ENCODE peak calls at places on chromosomes 3 and 15, in ten cellular contexts. M is pancreas; A is activated CD8-positive, alpha-beta memory T cell treated with anti-CD3 and anti-CD28 coated beads, Interleukin-2, amount 50 U/mL, for 4 hours; S is Kasumi-1; B is NCI-H1417; U is MV-4-11; O is effector memory CD4-positive, alpha-beta T cell; Q is stimulated activated CD8-positive, alpha-beta memory T cell treated with anti-CD3 and anti-CD28 coated beads, Interleukin-12 subunit alpha, Interleukin-12 subunit beta, amount 100 ng/mL, for 1 hour; N is H9; P is EL. K is an unnamed sample.

GRCh38 chr3:125262155-125262554 is 49.6 kb upstream of the SLC12A8 start:
- DNase-seq in P (no peak), N (no peak), B (no peak), A (no peak), S (no peak), Q (no peak), O (no peak), M (no peak), U (no peak), K (no peak)

GRCh38 chr3:162710332-162711112 is 1213.9 kb downstream of the OTOL1 start:
- DNase-seq in S (no peak), M (peak), Q (no peak), P (no peak), B (no peak), A (no peak), U (no peak), N (no peak), O (no peak), K (no peak)

GRCh38 chr3:117626577-117626976 is 917.0 kb downstream of the TUSC7 start:
- DNase-seq in B (no peak), P (no peak), N (no peak), O (no peak), M (no peak), A (no peak), Q (no peak), U (no peak), S (no peak), K (no peak)

GRCh38 chr3:125192190-125193035 is 20.1 kb downstream of the SLC12A8 start:
- DNase-seq in P (no peak), U (no peak), N (peak), O (no peak), Q (no peak), S (no peak), A (no peak), B (no peak), M (no peak), K (no peak)

GRCh38 chr3:113277886-113278598 is 66.7 kb downstream of the BOC start:
- DNase-seq in B (no peak), A (no peak), S (no peak), Q (no peak), P (no peak), N (peak), M (no peak), U (no peak), O (no peak), K (no peak)

GRCh38 chr15:89052474-89052873 is 35.8 kb upstream of the ABHD2 start:
- DNase-seq in Q (no peak), P (peak), S (peak), U (peak), A (no peak), M (no peak), N (no peak), B (no peak), O (no peak), K (peak)

GRCh38 chr3:86958534-86958933 is 32.4 kb downstream of the VGLL3 start:
- DNase-seq in S (no peak), M (no peak), U (no peak), A (no peak), N (no peak), P (peak), O (no peak), Q (no peak), B (no peak), K (no peak)

GRCh38 chr3:186054481-186055399 is 54.1 kb downstream of the ETV5 start:
- DNase-seq in A (no peak), U (no peak), Q (no peak), N (no peak), S (no peak), O (no peak), B (no peak), P (no peak), M (no peak), K (no peak)

GRCh38 chr15:72491768-72492167 is 17.6 kb downstream of the ARIH1 start:
- DNase-seq in U (no peak), B (no peak), P (peak), N (no peak), Q (no peak), O (no peak), M (no peak), S (no peak), A (no peak), K (no peak)

GRCh38 chr15:75952512-75952911 is 48.8 kb downstream of the FBXO22 start:
- DNase-seq in S (no peak), U (peak), B (no peak), P (no peak), O (no peak), A (no peak), N (no peak), M (no peak), Q (no peak), K (no peak)

GRCh38 chr15:80159811-80160569 is 7.2 kb downstream of the FAH start:
- DNase-seq in N (no peak), M (no peak), A (no peak), S (no peak), O (no peak), B (no peak), U (no peak), P (no peak), Q (no peak), K (peak)

GRCh38 chr3:34947849-34948248 is 691.5 kb upstream of the ARPP21 start:
- DNase-seq in U (no peak), S (no peak), Q (no peak), A (no peak), M (no peak), N (no peak), P (no peak), B (no peak), O (no peak), K (no peak)

GRCh38 chr3:111917300-111917699 is 58.2 kb downstream of the PHLDB2 start:
- DNase-seq in M (no peak), S (no peak), Q (no peak), P (peak), N (no peak), U (no peak), A (no peak), B (no peak), O (no peak), K (no peak)

GRCh38 chr3:27224197-27224596 is 145.0 kb downstream of the NEK10 start:
- DNase-seq in P (peak), Q (no peak), U (no peak), N (no peak), S (no peak), O (no peak), B (no peak), A (no peak), M (no peak), K (no peak)

GRCh38 chr3:38623539-38623938 is 25.9 kb downstream of the SCN5A start:
- DNase-seq in O (no peak), B (no peak), Q (no peak), M (no peak), A (no peak), P (no peak), S (no peak), N (peak), U (no peak), K (no peak)

GRCh38 chr3:155560594-155560993 is 184.3 kb downstream of the PLCH1 start:
- DNase-seq in N (no peak), A (no peak), O (no peak), Q (no peak), B (no peak), M (no peak), P (peak), U (no peak), S (no peak), K (no peak)

GRCh38 chr15:58229297-58229768 is 91.2 kb downstream of the AQP9 start:
- DNase-seq in M (no peak), N (peak), B (peak), Q (no peak), A (no peak), P (no peak), S (no peak), U (no peak), O (no peak), K (no peak)

GRCh38 chr3:184742676-184743135 is 30.8 kb upstream of the MAGEF1 start:
- DNase-seq in O (no peak), A (no peak), B (no peak), P (no peak), M (no peak), S (no peak), U (no peak), Q (no peak), N (no peak), K (no peak)

GRCh38 chr15:69874321-69874720 is 223.4 kb downstream of the TLE3 start:
- DNase-seq in P (no peak), S (no peak), A (no peak), N (no peak), U (no peak), B (no peak), M (no peak), O (no peak), Q (no peak), K (no peak)

GRCh38 chr3:39193391-39193790 is 996 bp upstream of the XIRP1 start:
- DNase-seq in P (peak), B (no peak), S (no peak), Q (no peak), A (no peak), U (no peak), M (no peak), O (no peak), N (no peak), K (no peak)

GRCh38 chr3:15592968-15593367 is 8.4 kb downstream of the HACL1 start:
- DNase-seq in Q (no peak), B (no peak), A (no peak), O (no peak), P (no peak), M (no peak), N (no peak), S (no peak), U (no peak), K (no peak)

GRCh38 chr15:61871926-61872522 is 188.2 kb downstream of the VPS13C start:
- DNase-seq in N (no peak), M (no peak), U (no peak), B (no peak), P (peak), Q (no peak), A (no peak), O (no peak), S (peak), K (peak)

GRCh38 chr3:4900298-4900697 is 78.9 kb upstream of the BHLHE40 start:
- DNase-seq in Q (no peak), O (no peak), S (no peak), A (no peak), U (no peak), N (no peak), B (no peak), M (no peak), P (no peak), K (no peak)

GRCh38 chr3:56233742-56234141 is 234.5 kb downstream of the ERC2 start:
- DNase-seq in Q (no peak), S (no peak), U (no peak), M (no peak), P (no peak), N (no peak), A (no peak), B (no peak), O (no peak), K (no peak)

GRCh38 chr3:23418026-23418425 is 214.9 kb downstream of the UBE2E2 start:
- DNase-seq in O (no peak), A (no peak), B (no peak), S (no peak), Q (no peak), P (no peak), U (no peak), M (no peak), N (no peak), K (no peak)

GRCh38 chr3:109685084-109686079 is 348.0 kb upstream of the DPPA4 start:
- DNase-seq in A (no peak), U (peak), B (no peak), O (no peak), S (peak), N (no peak), Q (no peak), P (peak), M (peak), K (peak)

GRCh38 chr3:107369791-107370190 is 7.4 kb upstream of the CCDC54 start:
- DNase-seq in U (no peak), M (no peak), B (no peak), N (no peak), A (no peak), S (no peak), Q (no peak), P (no peak), O (no peak), K (no peak)

GRCh38 chr3:55654123-55654787 is 167.1 kb upstream of the WNT5A start:
- DNase-seq in O (no peak), B (no peak), Q (no peak), A (no peak), P (no peak), M (no peak), N (no peak), U (no peak), S (no peak), K (no peak)

GRCh38 chr3:77835916-77836315 is 796.0 kb downstream of the ROBO2 start:
- DNase-seq in B (no peak), O (no peak), N (no peak), A (no peak), S (no peak), M (no peak), P (peak), Q (no peak), U (no peak), K (no peak)

GRCh38 chr15:31079519-31079918 is 22.0 kb downstream of the TRPM1 start:
- DNase-seq in U (no peak), Q (no peak), O (no peak), N (peak), S (no peak), P (peak), B (no peak), M (no peak), A (no peak), K (no peak)

GRCh38 chr3:126014252-126014651 is 45.3 kb downstream of the ROPN1B start:
- DNase-seq in P (peak), A (no peak), S (no peak), M (no peak), B (no peak), Q (no peak), O (no peak), N (peak), U (no peak), K (no peak)

GRCh38 chr15:90596943-90597342 is 67.2 kb downstream of the CRTC3 start:
- DNase-seq in B (no peak), P (no peak), O (no peak), Q (no peak), U (no peak), N (no peak), M (no peak), S (no peak), A (no peak), K (no peak)

GRCh38 chr15:85760049-85760448 is 34.7 kb downstream of the KLHL25 start:
- DNase-seq in Q (no peak), A (no peak), N (no peak), U (no peak), S (no peak), P (no peak), M (no peak), B (no peak), O (no peak), K (no peak)

GRCh38 chr15:71103102-71103676 is 12.1 kb upstream of the THSD4 start:
- DNase-seq in U (peak), N (no peak), S (no peak), A (no peak), M (no peak), P (peak), B (no peak), Q (no peak), O (no peak), K (peak)

GRCh38 chr3:158792709-158793108 is 9.1 kb upstream of the MFSD1 start:
- DNase-seq in A (no peak), O (no peak), U (no peak), Q (no peak), P (peak), M (no peak), B (no peak), N (no peak), S (no peak), K (no peak)

GRCh38 chr3:182717216-182717615 is 76.1 kb upstream of the ATP11B start:
- DNase-seq in A (no peak), B (no peak), O (no peak), P (no peak), U (no peak), S (no peak), N (no peak), M (no peak), Q (no peak), K (no peak)

GRCh38 chr3:50581459-50581842 is 12.1 kb downstream of the HEMK1 start:
- DNase-seq in A (no peak), B (no peak), N (no peak), U (no peak), Q (no peak), O (no peak), S (no peak), M (no peak), P (no peak), K (no peak)